ENCODE peak calls at places on chromosomes 2 and 18, in five cellular contexts. K is tibial nerve, O is skeletal muscle cell, I is H7, L is aorta. M is an unnamed sample.

GRCh38 chr2:26477911-26478253 is at the start of gene OTOF:
- DNase-seq in K (peak), O (peak), I (peak), L (peak), M (no peak)

GRCh38 chr2:212863185-212863588 is 288.2 kb downstream of the IKZF2 start:
- DNase-seq in K (no peak), O (no peak), I (peak), L (no peak), M (peak)

GRCh38 chr2:174074831-174075230 is 109.7 kb upstream of the SP3 start:
- DNase-seq in K (no peak), O (no peak), I (no peak), L (no peak), M (no peak)

GRCh38 chr2:239985356-239985755 is 39.8 kb downstream of the NDUFA10 start:
- DNase-seq in K (no peak), O (no peak), I (no peak), L (no peak), M (no peak)

GRCh38 chr2:60652822-60653315 is 99.4 kb upstream of the BCL11A start:
- DNase-seq in K (no peak), O (no peak), I (no peak), L (no peak), M (no peak)

GRCh38 chr2:86747708-86748627 is 27.9 kb downstream of the RMND5A start:
- DNase-seq in K (no peak), O (peak), I (peak), L (no peak), M (peak)

GRCh38 chr2:134603966-134604365 is 114.8 kb downstream of the TMEM163 start:
- DNase-seq in K (no peak), O (no peak), I (no peak), L (no peak), M (peak)

GRCh38 chr2:197207106-197207505 is 103.5 kb downstream of the ANKRD44 start:
- DNase-seq in K (no peak), O (no peak), I (no peak), L (no peak), M (no peak)

GRCh38 chr2:165055081-165055879 is 100.0 kb upstream of the SLC38A11 start:
- DNase-seq in K (no peak), O (no peak), I (no peak), L (no peak), M (no peak)

GRCh38 chr2:175126661-175127060 is 41.3 kb downstream of the ATF2 start:
- DNase-seq in K (no peak), O (no peak), I (no peak), L (no peak), M (no peak)

GRCh38 chr18:45518770-45519169 is 96.5 kb upstream of the SLC14A2 start:
- DNase-seq in K (no peak), O (no peak), I (no peak), L (no peak), M (no peak)

GRCh38 chr2:238143239-238143951 is 4.9 kb downstream of the KLHL30 start:
- DNase-seq in K (no peak), O (no peak), I (no peak), L (peak), M (no peak)

GRCh38 chr2:129061079-129061785 is 742.6 kb upstream of the HS6ST1 start:
- DNase-seq in K (no peak), O (no peak), I (no peak), L (no peak), M (no peak)

GRCh38 chr2:234960091-234961088 is 8.6 kb downstream of the SH3BP4 start:
- DNase-seq in K (no peak), O (no peak), I (no peak), L (no peak), M (no peak)

GRCh38 chr2:156589381-156590079 is 153.4 kb downstream of the GPD2 start:
- DNase-seq in K (no peak), O (no peak), I (peak), L (no peak), M (peak)

GRCh38 chr2:133843551-133843950 is 275.3 kb upstream of the NCKAP5 start:
- DNase-seq in K (no peak), O (no peak), I (peak), L (no peak), M (no peak)

GRCh38 chr2:105455488-105455991 is 56.7 kb upstream of the FHL2 start:
- DNase-seq in K (peak), O (peak), I (no peak), L (no peak), M (no peak)
- H3K4me3 ChIP-seq in K (no peak), O (no peak), I (no peak), L (no peak), M (no peak)

GRCh38 chr2:42827647-42828486 is 35.5 kb upstream of the HAAO start:
- DNase-seq in K (peak), O (no peak), I (peak), L (peak), M (peak)

GRCh38 chr2:42830922-42831574 is 38.7 kb upstream of the HAAO start:
- DNase-seq in K (no peak), O (no peak), I (peak), L (no peak), M (no peak)

GRCh38 chr2:42829556-42830510 is 37.5 kb upstream of the HAAO start:
- DNase-seq in K (no peak), O (no peak), I (peak), L (no peak), M (no peak)

GRCh38 chr2:42832289-42832634 is 39.9 kb upstream of the HAAO start:
- DNase-seq in K (no peak), O (no peak), I (no peak), L (no peak), M (no peak)

GRCh38 chr2:42828487-42829416 is 36.4 kb upstream of the HAAO start:
- DNase-seq in K (peak), O (no peak), I (peak), L (peak), M (peak)
- H3K4me3 ChIP-seq in K (no peak), O (no peak), I (no peak), L (no peak), M (no peak)

GRCh38 chr2:96692094-96692971 is 47.5 kb downstream of the LMAN2L start:
- DNase-seq in K (no peak), O (no peak), I (no peak), L (no peak), M (no peak)

GRCh38 chr2:96689431-96689991 is 46.9 kb downstream of the FER1L5 start:
- DNase-seq in K (no peak), O (no peak), I (peak), L (no peak), M (no peak)

GRCh38 chr2:96688649-96689430 is 46.3 kb downstream of the FER1L5 start:
- DNase-seq in K (no peak), O (no peak), I (peak), L (no peak), M (no peak)

GRCh38 chr2:96690306-96691021 is 47.9 kb downstream of the FER1L5 start:
- DNase-seq in K (no peak), O (no peak), I (peak), L (no peak), M (no peak)

DNA sequence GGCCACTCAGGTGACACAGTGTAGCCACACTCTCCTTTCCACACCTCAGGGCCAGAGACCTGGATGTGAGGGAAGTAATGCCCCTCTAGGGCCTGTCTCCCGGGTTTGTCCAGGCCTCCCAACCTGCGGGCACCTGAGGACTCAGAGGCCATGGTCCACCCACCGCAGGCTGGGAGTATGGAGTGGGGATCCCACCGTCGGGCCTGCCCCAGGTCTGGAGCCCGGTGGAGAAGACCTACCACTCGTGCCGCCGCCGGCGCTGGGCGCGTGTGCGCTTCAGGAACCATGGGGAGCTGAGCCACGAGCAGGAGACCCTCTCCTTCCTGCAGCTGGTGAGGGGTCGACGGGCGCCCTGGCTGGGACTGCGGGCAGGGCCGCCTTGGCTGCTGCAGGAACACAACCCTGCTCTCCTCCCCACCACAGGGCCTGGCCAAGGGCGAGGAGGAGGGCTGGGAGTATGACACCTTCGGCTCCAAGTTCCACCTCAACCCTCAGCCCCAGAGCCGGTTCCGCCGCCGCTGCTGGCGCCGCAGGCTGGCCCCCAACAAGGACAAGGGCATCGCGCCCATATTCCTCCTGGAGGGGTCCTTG is 48.6 kb downstream of the FER1L5 start:
- DNase-seq in K (no peak), O (no peak), I (peak), L (no peak), M (no peak)
- H3K4me3 ChIP-seq in K (no peak), O (no peak), I (no peak), L (no peak), M (no peak)

DNA sequence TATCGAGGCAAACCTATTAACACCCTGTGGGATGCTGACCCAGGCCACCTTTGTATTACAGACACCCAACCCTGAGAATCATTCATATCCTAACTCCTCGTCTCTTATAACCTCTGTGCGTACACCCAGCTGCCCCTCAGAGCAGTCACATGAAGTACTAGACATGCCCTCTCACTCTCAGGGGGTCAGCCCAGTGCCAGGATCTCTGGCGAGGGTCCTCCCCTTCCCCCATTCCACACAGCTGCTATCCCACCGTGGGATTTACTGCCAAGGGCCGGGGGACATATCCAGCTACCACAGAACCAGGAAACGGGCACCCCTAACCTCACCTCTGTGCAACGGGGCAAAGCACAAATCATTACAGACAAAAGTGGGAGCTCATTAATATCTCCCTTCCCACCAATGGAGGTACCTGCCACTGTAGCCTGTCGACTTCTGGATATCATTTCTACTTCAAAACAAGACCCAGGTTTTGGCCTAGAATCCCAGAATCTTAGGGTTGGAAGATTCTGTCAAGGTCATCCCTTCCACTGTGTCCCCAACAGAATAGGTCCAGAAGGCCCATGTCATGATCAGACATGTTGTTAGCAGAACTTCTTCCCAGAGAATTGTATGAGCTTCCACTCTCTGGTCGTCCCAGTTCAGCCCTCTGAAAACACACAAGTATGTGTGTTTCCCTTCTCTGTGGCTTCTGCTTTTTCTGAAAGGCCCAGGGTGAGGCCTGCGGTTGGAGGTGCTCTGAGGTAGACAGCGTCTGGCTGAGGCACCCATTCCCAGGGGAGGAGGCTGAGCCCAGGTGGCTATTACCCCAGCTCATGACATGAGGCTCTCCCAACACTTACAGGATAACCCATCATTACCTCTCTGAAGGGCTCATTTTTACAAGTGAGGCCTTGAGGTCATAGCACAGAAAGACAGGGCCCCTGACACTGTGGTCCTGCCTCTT is 1.7 kb downstream of the TMBIM1 start:
- DNase-seq in K (no peak), O (no peak), I (no peak), L (no peak), M (no peak)
- H3K4me3 ChIP-seq in K (peak), O (peak), I (no peak), L (peak), M (no peak)